ENCODE peak calls at places on chromosomes 5 and 9, in ten cellular contexts. I is AG04450; T is MG63; O is small intestine; X is left ventricle myocardium inferior; M is neuronal stem cell; W is CD4-positive, alpha-beta memory T cell; N is PC-9; G is heart left ventricle; J is HepG2. A is an unnamed sample. For H3K9me3 and H3K27me3, the result is how much of the 10 kb centered on the place peaks cover.

GRCh38 chr5:2891781-2892180 is 140.3 kb upstream of the IRX2 start:
- DNase-seq in W (no peak), J (no peak), T (no peak), X (no peak), N (no peak), I (no peak), M (no peak), G (no peak), O (no peak), A (no peak)

GRCh38 chr5:96629774-96630173 is 32.4 kb upstream of the CAST start:
- DNase-seq in O (no peak), X (no peak), M (no peak), J (peak), T (peak), N (peak), G (no peak), I (no peak), W (no peak), A (peak)

GRCh38 chr5:95842955-95843544 is 20.5 kb upstream of the GLRX start:
- DNase-seq in I (no peak), G (peak), N (peak), M (no peak), W (peak), O (no peak), J (peak), X (peak), T (peak), A (peak)

GRCh38 chr5:141524604-141525597 is 36.0 kb downstream of the PCDHGC5 start:
- DNase-seq in T (peak), N (peak), G (peak), X (peak), W (peak), M (peak), O (peak), I (peak), J (peak), A (peak)

GRCh38 chr9:124441291-124441690 is 9.0 kb upstream of the ADGRD2 start:
- DNase-seq in X (no peak), M (no peak), I (no peak), N (no peak), G (no peak), J (no peak), W (no peak), T (no peak), O (no peak), A (no peak)

GRCh38 chr5:144427871-144428270 is 257.2 kb downstream of the KCTD16 start:
- DNase-seq in W (no peak), I (no peak), M (no peak), G (no peak), N (no peak), O (no peak), T (no peak), J (no peak), X (no peak), A (no peak)

GRCh38 chr5:139457241-139457640 is 5.3 kb downstream of the ECSCR start:
- DNase-seq in G (no peak), J (no peak), W (no peak), M (no peak), X (no peak), O (no peak), T (no peak), N (no peak), I (no peak), A (no peak)

GRCh38 chr9:119282476-119283117 is 86.6 kb downstream of the BRINP1 start:
- DNase-seq in J (no peak), I (no peak), M (no peak), W (no peak), T (no peak), O (no peak), X (no peak), N (no peak), G (no peak), A (no peak)

GRCh38 chr5:38866362-38867070 is 20.7 kb downstream of the OSMR start:
- DNase-seq in J (no peak), I (no peak), O (no peak), T (no peak), W (no peak), X (no peak), M (no peak), N (no peak), G (no peak), A (no peak)

GRCh38 chr5:68368280-68368679 is 152.7 kb downstream of the PIK3R1 start:
- DNase-seq in J (peak), M (no peak), I (no peak), N (no peak), G (no peak), W (no peak), O (no peak), T (no peak), X (no peak), A (no peak)

GRCh38 chr5:68369436-68370125 is 154.0 kb downstream of the PIK3R1 start:
- DNase-seq in O (peak), G (no peak), T (no peak), I (no peak), W (peak), M (no peak), X (no peak), N (no peak), J (no peak), A (no peak)

GRCh38 chr5:68367717-68368116 is 152.2 kb downstream of the PIK3R1 start:
- DNase-seq in O (no peak), M (no peak), X (no peak), N (no peak), J (no peak), I (no peak), G (no peak), T (no peak), W (no peak), A (no peak)

GRCh38 chr5:68367274-68367673 is 151.7 kb downstream of the PIK3R1 start:
- DNase-seq in O (no peak), N (no peak), J (no peak), X (no peak), M (no peak), I (no peak), G (no peak), T (no peak), W (no peak), A (no peak)

GRCh38 chr5:68368686-68369359 is 153.3 kb downstream of the PIK3R1 start:
- DNase-seq in O (no peak), M (no peak), G (no peak), I (no peak), N (peak), W (no peak), T (no peak), X (no peak), J (no peak), A (no peak)
- H3K9me3 ChIP-seq in O (under half), M (under half), G (under half), I (under half), N (under half), W (under half), T (under half), X (under half), J (under half), A (under half)

GRCh38 chr5:149679876-149680809 is 50.0 kb upstream of the PPARGC1B start:
- DNase-seq in I (no peak), T (peak), W (no peak), G (peak), N (no peak), O (no peak), X (peak), M (no peak), J (no peak), A (no peak)
- H3K27me3 ChIP-seq in I (under half), T (under half), W (under half), G (under half), N (under half), O (under half), X (under half), M (under half), J (under half), A (under half)

DNA sequence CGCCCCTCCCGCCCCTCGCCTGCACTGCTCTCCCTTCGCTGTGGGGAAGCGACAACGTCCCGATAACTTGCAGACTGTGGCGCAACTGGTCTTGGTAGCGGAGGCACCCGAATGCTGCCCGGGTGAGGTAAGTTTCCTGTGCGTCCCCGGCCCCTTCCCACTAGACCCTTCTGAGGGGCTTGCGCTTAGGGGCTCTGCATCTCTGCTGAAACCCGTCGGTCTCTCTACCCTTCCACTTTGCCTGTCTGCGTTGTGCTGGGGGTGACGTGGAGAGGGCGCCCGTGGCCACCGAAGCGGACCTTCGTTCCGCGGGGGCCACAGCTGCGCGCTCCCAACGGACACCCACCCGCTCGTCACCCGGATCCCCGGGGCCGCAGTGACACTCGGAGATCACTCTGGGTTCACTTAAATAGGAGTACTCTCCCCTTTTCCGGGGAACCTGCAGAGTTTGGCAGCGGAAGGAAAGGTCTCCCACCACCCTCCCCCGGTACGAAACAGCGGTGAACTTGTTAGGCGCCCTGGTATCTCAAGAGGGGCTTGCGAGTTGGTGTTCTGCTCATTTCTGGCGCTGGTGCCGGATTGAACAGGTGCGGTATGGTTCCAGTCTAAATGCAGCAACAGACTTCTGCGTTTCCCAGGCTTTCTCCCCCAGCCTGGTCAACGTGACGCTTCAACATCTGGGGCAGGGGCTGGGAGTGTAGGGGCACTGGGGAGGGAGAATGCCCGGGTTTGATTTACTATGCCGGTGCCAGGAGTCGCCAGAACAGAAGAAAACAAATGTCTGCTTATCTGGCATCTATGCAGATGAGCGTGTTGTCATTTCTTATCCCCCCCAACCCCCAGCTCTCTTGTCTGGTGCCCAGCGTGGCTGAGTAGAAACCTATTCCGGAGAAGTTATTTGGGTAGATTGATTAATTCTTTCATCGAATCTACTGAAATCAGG is 867 bp downstream of the PIP5K1B start:
- DNase-seq in M (no peak), N (no peak), I (no peak), J (peak), W (no peak), X (peak), O (peak), G (peak), T (no peak), A (peak)
- H3K4me3 ChIP-seq in M (peak), N (no peak), I (peak), J (peak), W (no peak), X (peak), O (peak), G (peak), T (no peak), A (peak)

DNA sequence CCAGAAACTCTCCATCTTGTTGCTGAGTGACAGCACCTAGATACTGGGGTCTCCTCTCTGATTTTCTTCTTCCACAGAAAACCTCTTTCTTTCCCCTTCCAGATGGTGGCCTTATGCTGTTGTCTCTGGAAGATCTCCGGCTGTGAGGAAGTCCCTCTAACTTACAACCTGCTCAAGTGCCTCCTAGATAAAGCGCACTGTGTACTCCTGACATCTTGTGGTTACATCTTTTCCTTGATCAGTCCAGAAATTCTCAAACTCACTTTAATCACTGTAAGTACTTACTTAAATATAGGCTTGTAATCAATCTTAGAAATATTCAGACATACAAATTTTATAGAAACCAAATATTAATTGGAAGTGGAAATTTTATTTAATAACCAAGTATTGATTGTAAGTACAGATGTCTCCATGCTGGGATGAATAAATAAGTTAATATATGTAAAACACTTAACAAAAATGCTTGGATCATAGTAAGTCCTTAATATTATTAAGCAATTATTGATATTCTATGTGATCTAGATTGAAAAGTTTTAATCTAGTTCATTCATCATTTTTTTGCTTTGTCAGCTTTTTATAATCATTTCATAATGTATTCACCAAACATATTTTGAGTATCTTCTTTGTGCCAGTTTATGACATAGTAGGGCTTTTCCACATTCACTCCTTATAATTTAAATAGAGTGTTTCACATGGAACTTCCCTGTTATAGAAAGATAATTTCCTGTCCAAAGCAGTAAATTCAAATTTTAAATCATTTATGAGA is 1381.4 kb upstream of the CDH6 start:
- DNase-seq in M (no peak), G (no peak), O (no peak), N (no peak), I (no peak), W (no peak), T (no peak), J (peak), X (no peak), A (no peak)
- H3K9me3 ChIP-seq in M (under half), G (under half), O (under half), N (under half), I (under half), W (under half), T (under half), J (under half), X (under half), A (under half)

GRCh38 chr9:16619341-16619740 is 251.1 kb downstream of the BNC2 start:
- DNase-seq in X (no peak), O (no peak), W (no peak), G (no peak), I (no peak), N (no peak), M (no peak), T (no peak), J (no peak), A (no peak)
- H3K27me3 ChIP-seq in X (under half), O (under half), W (under half), G (under half), I (under half), N (under half), M (under half), T (under half), J (under half), A (under half)

GRCh38 chr5:164277720-164278119 is 772.3 kb downstream of the MAT2B start:
- DNase-seq in I (no peak), N (no peak), M (no peak), O (no peak), W (no peak), T (no peak), J (no peak), G (no peak), X (no peak), A (no peak)
- H3K4me3 ChIP-seq in I (no peak), N (no peak), M (no peak), O (no peak), W (no peak), T (no peak), J (no peak), G (no peak), X (no peak), A (no peak)

GRCh38 chr9:111548623-111549022 is 23.6 kb downstream of the ZNF483 start:
- DNase-seq in W (no peak), N (no peak), J (no peak), M (no peak), I (no peak), X (no peak), G (no peak), T (no peak), O (no peak), A (no peak)

GRCh38 chr9:111542497-111543254 is 17.7 kb downstream of the ZNF483 start:
- DNase-seq in N (no peak), I (no peak), T (no peak), O (no peak), X (no peak), J (no peak), G (no peak), M (no peak), W (no peak), A (peak)
- H3K9me3 ChIP-seq in N (half or more), I (under half), T (half or more), O (under half), X (half or more), J (half or more), G (under half), M (under half), W (half or more), A (under half)

GRCh38 chr5:79507251-79508205 is 6.4 kb downstream of the HOMER1 start:
- DNase-seq in J (no peak), M (no peak), G (no peak), T (no peak), W (no peak), I (no peak), X (no peak), O (no peak), N (no peak), A (no peak)
- H3K27me3 ChIP-seq in J (under half), M (under half), G (under half), T (under half), W (under half), I (under half), X (under half), O (under half), N (under half), A (under half)

GRCh38 chr5:180832638-180833068 is 28.4 kb downstream of the ZFP62 start:
- DNase-seq in G (no peak), J (no peak), I (no peak), W (peak), X (no peak), O (no peak), N (no peak), M (no peak), T (no peak), A (no peak)

GRCh38 chr5:180829711-180830110 is 27.1 kb upstream of the MGAT1 start:
- DNase-seq in W (no peak), I (no peak), X (no peak), G (no peak), O (no peak), N (no peak), T (no peak), M (no peak), J (no peak), A (no peak)

GRCh38 chr5:180831139-180832080 is 28.8 kb upstream of the MGAT1 start:
- DNase-seq in J (no peak), I (peak), N (peak), T (peak), M (peak), G (peak), X (peak), W (peak), O (peak), A (peak)

GRCh38 chr5:180825768-180826525 is 23.3 kb upstream of the MGAT1 start:
- DNase-seq in J (peak), M (no peak), T (peak), G (peak), N (peak), X (no peak), W (no peak), O (peak), I (no peak), A (no peak)

GRCh38 chr5:180830253-180831138 is 27.9 kb upstream of the MGAT1 start:
- DNase-seq in W (no peak), G (peak), M (no peak), N (peak), I (no peak), O (peak), J (no peak), X (peak), T (no peak), A (peak)
- H3K4me3 ChIP-seq in W (peak), G (peak), M (peak), N (peak), I (peak), O (peak), J (no peak), X (peak), T (peak), A (peak)

A was measured in SJCRH30.